ENCODE peak calls at places on chromosomes 11 and 22, in four cellular contexts. I, R, T and A are unnamed samples.
A peak's percentile ranks its signal among the peaks of the same experiment; 100 is the strongest.

GRCh38 chr11:9639099-9639498 is 24.8 kb upstream of the SWAP70 start:
- DNase-seq in I (no peak), R (no peak), T (no peak), A (peak; percentile 74)

GRCh38 chr11:47183969-47184368 is 2.3 kb downstream of the PACSIN3 start:
- DNase-seq in I (no peak), R (peak; percentile 3), T (no peak), A (no peak)

GRCh38 chr11:10622957-10623787 is 54.7 kb upstream of the LYVE1 start:
- DNase-seq in I (no peak), R (no peak), T (no peak), A (peak; percentile 93)

GRCh38 chr22:17578129-17578754 is 14.9 kb downstream of the SLC25A18 start:
- DNase-seq in I (no peak), R (no peak), T (peak; percentile 21), A (no peak)

GRCh38 chr22:39223091-39223710 is 21.6 kb downstream of the PDGFB start:
- DNase-seq in I (no peak), R (no peak), T (no peak), A (no peak)

GRCh38 chr22:37566903-37567798 is 6.9 kb downstream of the CDC42EP1 start:
- DNase-seq in I (peak; percentile 84), R (peak; percentile 91), T (peak; percentile 61), A (peak; percentile 63)

GRCh38 chr11:59794417-59794816 is 16.2 kb downstream of the MRPL16 start:
- DNase-seq in I (no peak), R (no peak), T (no peak), A (no peak)

GRCh38 chr11:17383466-17383865 is 5.0 kb downstream of the KCNJ11 start:
- DNase-seq in I (no peak), R (no peak), T (no peak), A (peak; percentile 92)

GRCh38 chr11:27642954-27643353 is 57.3 kb downstream of the BDNF start:
- DNase-seq in I (no peak), R (no peak), T (no peak), A (no peak)

GRCh38 chr11:85137597-85137996 is 489.5 kb downstream of the DLG2 start:
- DNase-seq in I (no peak), R (no peak), T (no peak), A (no peak)

GRCh38 chr11:8229299-8230177 is 34.1 kb downstream of the LMO1 start:
- DNase-seq in I (no peak), R (peak; percentile 83), T (no peak), A (no peak)

GRCh38 chr11:122737951-122738693 is 82.6 kb downstream of the UBASH3B start:
- DNase-seq in I (no peak), R (no peak), T (peak; percentile 51), A (no peak)

GRCh38 chr11:122153746-122154145 is 37.7 kb upstream of the BLID start:
- DNase-seq in I (no peak), R (no peak), T (no peak), A (no peak)

GRCh38 chr22:19062909-19063308 is 59.3 kb downstream of the DGCR2 start:
- DNase-seq in I (no peak), R (no peak), T (no peak), A (no peak)

GRCh38 chr22:49408102-49408836 is 419.4 kb downstream of the BRD1 start:
- DNase-seq in I (no peak), R (no peak), T (no peak), A (no peak)

GRCh38 chr11:45964911-45965389 is 42.5 kb downstream of the LARGE2 start:
- DNase-seq in I (peak; percentile 38), R (peak; percentile 81), T (peak; percentile 54), A (peak; percentile 62)

GRCh38 chr11:30991802-30992512 is 377.6 kb downstream of the DCDC1 start:
- DNase-seq in I (no peak), R (no peak), T (no peak), A (no peak)

GRCh38 chr11:93591247-93591898 is 48.2 kb upstream of the SMCO4 start:
- DNase-seq in I (peak; percentile 33), R (no peak), T (peak; percentile 84), A (peak; percentile 9)

GRCh38 chr11:2781413-2782274 is 81.8 kb upstream of the KCNQ1OT1 start:
- DNase-seq in I (no peak), R (no peak), T (no peak), A (no peak)

GRCh38 chr11:33324211-33324985 is 67.2 kb downstream of the HIPK3 start:
- DNase-seq in I (no peak), R (no peak), T (no peak), A (no peak)
- H3K27ac ChIP-seq in I (peak overlapping the region; percentile 53), R (no peak overlapping the region), T (no peak overlapping the region), A (peak overlapping the region; percentile 6)

GRCh38 chr11:115496892-115497291 is 7.3 kb downstream of the CADM1 start:
- DNase-seq in I (no peak), R (no peak), T (peak; percentile 49), A (no peak)
- TF ChIP-seq REST in I (no peak), R (no peak), T (peak; percentile 72), A (no peak)

DNA sequence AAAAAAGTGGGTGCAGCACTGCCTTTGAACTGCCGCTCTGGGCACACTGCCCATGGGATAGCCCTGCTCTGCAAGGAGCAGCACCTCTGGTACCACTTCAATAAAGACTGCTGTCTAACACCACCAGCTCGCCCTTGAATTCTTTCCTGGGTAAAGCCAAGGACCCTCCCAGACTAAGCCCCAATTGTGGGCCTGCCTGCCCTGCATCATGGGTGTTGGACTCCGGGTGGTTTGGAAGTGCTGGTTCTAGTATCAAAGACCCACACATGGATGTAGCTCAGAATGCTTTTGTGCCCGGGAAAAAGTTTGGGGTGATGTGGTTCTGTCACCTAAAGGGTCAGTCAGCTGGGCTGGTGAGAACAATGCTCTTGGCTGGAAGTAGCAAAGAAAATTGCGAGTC is 444.4 kb downstream of the TBC1D22A start:
- DNase-seq in I (no peak), R (no peak), T (no peak), A (no peak)
- TF ChIP-seq GABPA in I (no peak), R (no peak), T (no peak), A (no peak)

GRCh38 chr11:134266440-134266839 is 9.7 kb upstream of the GLB1L3 start:
- DNase-seq in I (no peak), R (no peak), T (no peak), A (no peak)

GRCh38 chr11:134266841-134267251 is 9.3 kb upstream of the GLB1L3 start:
- DNase-seq in I (no peak), R (no peak), T (no peak), A (no peak)

GRCh38 chr11:134267466-134267865 is 8.7 kb upstream of the GLB1L3 start:
- DNase-seq in I (no peak), R (no peak), T (no peak), A (no peak)

GRCh38 chr11:134270250-134270714 is 5.9 kb upstream of the GLB1L3 start:
- DNase-seq in I (no peak), R (peak; percentile 56), T (peak; percentile 21), A (no peak)

GRCh38 chr11:134267966-134268365 is 8.2 kb upstream of the GLB1L3 start:
- DNase-seq in I (no peak), R (no peak), T (no peak), A (no peak)
- H3K27ac ChIP-seq in I (no peak overlapping the region), R (no peak overlapping the region), T (no peak overlapping the region), A (no peak overlapping the region)

GRCh38 chr11:18394300-18394927 is at the start of gene LDHA:
- DNase-seq in I (peak; percentile 80), R (peak; percentile 95), T (peak; percentile 93), A (peak; percentile 97)
- TF ChIP-seq REST in I (peak; percentile 40), R (peak; percentile 60), T (peak; percentile 79), A (peak; percentile 76)

DNA sequence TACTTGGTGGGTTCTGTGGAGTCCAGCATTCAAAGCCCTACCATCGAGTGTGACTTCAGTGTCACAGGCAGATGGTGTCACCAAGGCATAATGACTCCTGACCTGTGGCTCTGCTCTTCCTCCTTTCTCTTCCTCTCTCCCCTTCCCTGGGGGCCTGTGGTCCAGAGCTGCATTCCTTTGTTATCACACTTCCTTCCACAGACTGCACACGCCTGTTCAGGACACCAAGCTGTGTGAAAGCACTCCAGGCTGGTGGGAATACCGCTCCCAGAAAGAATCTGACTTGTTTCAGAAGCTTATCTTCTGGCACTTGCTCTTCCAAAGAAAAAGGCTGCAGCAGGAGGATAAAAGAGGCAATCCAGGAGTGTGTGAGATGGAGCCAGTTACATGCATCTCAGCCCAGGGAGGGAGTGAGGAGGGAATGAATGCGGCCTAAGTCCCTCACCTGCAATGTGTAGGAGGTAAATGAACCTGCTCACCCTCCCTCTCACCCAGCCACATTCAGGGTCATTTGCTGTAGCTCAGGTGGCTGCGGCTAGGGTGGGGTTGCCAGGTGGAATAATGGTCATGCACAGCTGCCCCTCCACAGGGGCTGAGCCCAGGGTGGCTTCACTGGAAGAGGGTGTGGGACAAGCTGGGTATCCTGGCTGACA is 79.3 kb downstream of the ADAMTS15 start:
- DNase-seq in I (no peak), R (no peak), T (no peak), A (no peak)
- TF ChIP-seq GABPA in I (no peak), R (no peak), T (no peak), A (no peak)

GRCh38 chr11:128757235-128757711 is 63.4 kb downstream of the FLI1 start:
- DNase-seq in I (peak; percentile 93), R (no peak), T (no peak), A (peak; percentile 85)
- H3K27ac ChIP-seq in I (peak overlapping the region; percentile 87), R (peak overlapping the region; percentile 92), T (no peak overlapping the region), A (peak overlapping the region; percentile 17)

GRCh38 chr22:46660604-46661201 is 40.5 kb downstream of the GRAMD4 start:
- DNase-seq in I (no peak), R (peak; percentile 93), T (peak; percentile 41), A (no peak)
- TF ChIP-seq REST in I (no peak), R (no peak), T (no peak), A (no peak)